ENCODE peak calls at places on chromosomes 6 and 20, in ten cellular contexts. D is tibial artery, N is AG10803, C is IMR-90, I is gastrocnemius medialis, O is prostate gland, G is kidney epithelial cell, B is AG04449, P is coronary artery, F is foreskin fibroblast. K is an unnamed sample.

GRCh38 chr20:4512891-4513550 is 208.7 kb upstream of the PRND start:
- DNase-seq in D (no peak), N (peak; percentile 94), C (peak; percentile 95), I (no peak), O (no peak), G (peak; percentile 88), B (peak; percentile 72), P (no peak), F (peak; percentile 95), K (peak; percentile 97)

GRCh38 chr6:12545837-12546658 is 170.5 kb upstream of the PHACTR1 start:
- DNase-seq in D (no peak), N (peak; percentile 81), C (peak; percentile 77), I (no peak), O (no peak), G (peak; percentile 82), B (no peak), P (no peak), F (peak; percentile 84), K (peak; percentile 68)

GRCh38 chr6:90004511-90004910 is 110.2 kb downstream of the GJA10 start:
- DNase-seq in D (no peak), N (no peak), C (no peak), I (no peak), O (no peak), G (no peak), B (no peak), P (no peak), F (no peak), K (no peak)

GRCh38 chr6:69791065-69791471 is 5.7 kb downstream of the LMBRD1 start:
- DNase-seq in D (no peak), N (no peak), C (peak; percentile 4), I (no peak), O (no peak), G (peak; percentile 45), B (no peak), P (no peak), F (peak; percentile 7), K (no peak)

GRCh38 chr6:164018127-164018526 is 603.6 kb downstream of the QKI start:
- DNase-seq in D (no peak), N (no peak), C (no peak), I (no peak), O (no peak), G (no peak), B (no peak), P (no peak), F (no peak), K (no peak)

GRCh38 chr20:3452127-3452526 is 18.7 kb upstream of the ATRN start:
- DNase-seq in D (no peak), N (no peak), C (no peak), I (no peak), O (no peak), G (no peak), B (no peak), P (no peak), F (no peak), K (no peak)

GRCh38 chr6:149830731-149831379 is 33.3 kb downstream of the LRP11 start:
- DNase-seq in D (no peak), N (peak; percentile 78), C (peak; percentile 85), I (no peak), O (no peak), G (no peak), B (no peak), P (no peak), F (peak; percentile 80), K (peak; percentile 34)

GRCh38 chr6:9563996-9564395 is 850.9 kb downstream of the TFAP2A start:
- DNase-seq in D (no peak), N (peak; percentile 51), C (peak; percentile 15), I (no peak), O (no peak), G (no peak), B (peak; percentile 7), P (no peak), F (peak; percentile 33), K (no peak)

GRCh38 chr6:31362751-31363150 is 5.8 kb upstream of the HLA-B start:
- DNase-seq in D (no peak), N (no peak), C (no peak), I (no peak), O (no peak), G (no peak), B (no peak), P (no peak), F (no peak), K (no peak)

DNA sequence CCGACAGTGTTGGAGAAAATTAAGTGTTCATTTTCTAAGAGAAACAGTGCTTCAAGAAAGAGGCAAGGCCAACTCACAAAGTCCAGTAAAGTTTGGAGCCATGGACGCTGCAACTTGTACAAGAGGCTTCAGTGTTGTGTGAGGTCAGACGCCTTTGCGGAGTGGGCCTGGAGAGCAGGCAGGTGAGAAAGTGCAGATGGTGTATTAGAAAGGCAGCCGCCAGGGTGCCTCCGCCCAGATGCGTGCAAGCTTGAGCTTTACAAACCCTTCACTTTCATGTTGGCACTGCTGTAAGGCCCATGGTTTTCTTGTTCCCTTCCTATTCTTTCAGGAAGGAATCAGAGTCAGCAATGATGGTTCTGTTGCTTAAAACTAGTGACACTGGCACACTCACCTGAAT is 25.4 kb upstream of the EXOC2 start:
- DNase-seq in D (no peak), N (no peak), C (no peak), I (no peak), O (no peak), G (no peak), B (no peak), P (no peak), F (no peak), K (no peak)
- TF ChIP-seq CTCF in D (no peak), N (no peak), C (no peak), I (no peak), O (no peak), G (no peak), B (no peak), P (no peak), F (no peak), K (no peak)

DNA sequence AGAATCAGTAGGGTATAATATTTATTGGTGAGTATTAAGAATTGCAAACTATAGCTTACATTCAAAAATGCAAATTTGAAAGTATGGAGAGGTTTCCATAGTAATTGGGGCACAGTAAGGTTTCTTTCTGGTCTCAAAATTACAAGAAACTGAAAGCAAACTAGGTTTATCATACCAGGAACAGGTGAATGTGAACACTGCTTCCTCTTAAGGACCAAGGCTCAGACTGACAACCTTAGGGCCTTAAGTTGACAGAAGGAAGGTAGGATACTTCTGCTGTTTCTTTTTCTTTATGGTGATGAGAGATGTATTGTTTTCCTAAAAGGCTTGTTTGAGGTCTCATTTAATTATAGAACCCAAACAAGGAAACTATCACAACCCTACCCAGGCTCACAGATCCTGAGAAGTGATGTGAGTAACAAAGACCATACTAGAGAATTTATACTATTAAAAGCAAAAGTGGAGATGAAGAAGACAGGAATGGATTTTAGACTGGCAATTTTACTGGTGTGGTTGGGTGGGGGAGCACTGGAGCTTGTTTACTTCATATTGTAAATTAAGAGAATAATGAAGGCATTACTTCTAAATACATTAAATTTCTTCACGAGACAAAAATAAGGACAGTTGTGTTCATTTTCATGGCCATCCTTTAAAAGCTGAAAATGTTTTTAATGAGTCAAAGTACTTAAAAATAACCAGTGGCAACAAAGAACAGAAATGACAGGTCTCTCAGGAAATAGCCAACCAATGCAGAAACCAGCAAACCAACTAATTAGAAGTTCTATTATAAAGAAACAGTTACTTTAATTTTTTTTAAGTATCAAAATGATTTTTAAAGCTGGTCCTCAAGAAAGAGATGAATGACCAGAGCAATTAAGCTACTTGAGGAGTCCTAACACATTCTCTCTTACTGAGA is 21.3 kb downstream of the STAU1 start:
- DNase-seq in D (no peak), N (no peak), C (no peak), I (no peak), O (no peak), G (no peak), B (no peak), P (no peak), F (no peak), K (no peak)
- H3K4me3 ChIP-seq in D (peak overlapping the region; percentile 4), N (no peak overlapping the region), C (no peak overlapping the region), I (no peak overlapping the region), O (no peak overlapping the region), G (no peak overlapping the region), B (no peak overlapping the region), P (no peak overlapping the region), F (no peak overlapping the region), K (no peak overlapping the region)

DNA sequence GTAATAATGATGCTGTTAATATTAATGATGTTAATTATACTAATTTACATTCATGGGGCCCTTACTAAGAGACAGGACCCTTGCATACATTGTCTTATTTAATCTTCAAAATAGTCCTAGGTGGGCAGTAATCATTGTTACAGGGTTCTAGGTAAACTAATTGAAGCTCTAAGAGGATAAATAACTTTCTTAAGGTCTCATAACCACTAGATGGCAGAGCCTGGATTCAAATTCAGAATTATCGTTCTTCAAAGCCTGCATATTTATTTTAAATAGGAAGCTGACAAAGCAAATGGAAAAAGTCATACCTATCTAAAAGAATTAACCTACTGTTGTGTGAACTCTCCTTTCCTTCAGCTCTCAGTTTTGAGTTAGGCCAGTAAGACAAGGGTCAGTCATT is 23.5 kb downstream of the PTCHD4 start:
- DNase-seq in D (no peak), N (no peak), C (peak; percentile 23), I (no peak), O (no peak), G (no peak), B (no peak), P (no peak), F (peak; percentile 40), K (peak; percentile 77)
- TF ChIP-seq CTCF in D (no peak), N (no peak), C (peak; percentile 33), I (no peak), O (peak; percentile 23), G (peak; percentile 31), B (no peak), P (no peak), F (no peak), K (peak; percentile 56)

GRCh38 chr6:29943053-29943966 is 978 bp downstream of the HLA-A start:
- DNase-seq in D (no peak), N (no peak), C (no peak), I (no peak), O (no peak), G (no peak), B (no peak), P (no peak), F (peak; percentile 15), K (no peak)

GRCh38 chr6:29941916-29942274 is 437 bp upstream of the HLA-A start:
- DNase-seq in D (no peak), N (no peak), C (no peak), I (no peak), O (no peak), G (no peak), B (no peak), P (no peak), F (no peak), K (no peak)

GRCh38 chr6:29942275-29943052 is at the start of gene HLA-A:
- DNase-seq in D (peak; percentile 97), N (peak; percentile 93), C (peak; percentile 95), I (peak; percentile 91), O (peak; percentile 95), G (peak; percentile 65), B (peak; percentile 72), P (peak; percentile 96), F (peak; percentile 97), K (peak; percentile 97)

GRCh38 chr6:29941006-29941405 is 1.3 kb upstream of the HLA-A start:
- DNase-seq in D (no peak), N (no peak), C (no peak), I (no peak), O (no peak), G (no peak), B (no peak), P (no peak), F (peak; percentile 32), K (no peak)

DNA sequence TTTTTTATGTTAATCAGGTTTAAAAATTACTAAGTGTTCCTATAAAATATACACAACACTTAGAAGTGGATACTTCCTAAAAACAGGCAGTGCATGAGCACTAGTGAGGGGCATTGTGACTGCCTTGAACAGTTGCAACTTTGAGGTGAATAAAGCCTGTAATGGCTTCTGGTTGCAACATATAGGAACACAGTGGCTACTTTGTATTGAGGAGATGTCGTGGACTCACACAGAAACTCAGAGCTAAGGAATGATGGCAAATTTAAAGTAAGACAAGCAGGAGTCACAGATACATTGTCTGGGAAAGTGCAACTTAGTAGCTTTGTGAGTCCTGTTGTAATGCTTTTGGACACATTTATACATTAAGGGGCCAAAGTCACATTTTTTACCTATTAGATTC is 856 bp upstream of the HLA-A start:
- DNase-seq in D (no peak), N (peak; percentile 41), C (peak; percentile 56), I (no peak), O (no peak), G (no peak), B (no peak), P (no peak), F (peak; percentile 44), K (no peak)
- H3K4me3 ChIP-seq in D (peak overlapping the region; percentile 70), N (peak overlapping the region; percentile 66), C (no peak overlapping the region), I (peak overlapping the region; percentile 61), O (no peak overlapping the region), G (peak overlapping the region; percentile 62), B (peak overlapping the region; percentile 69), P (peak overlapping the region; percentile 88), F (peak overlapping the region; percentile 69), K (no peak overlapping the region)